ENCODE peak calls at places on chromosomes 11 and 22, in four cellular contexts. J, D, O and P are unnamed samples.

GRCh38 chr11:14789879-14790484 is 102.0 kb downstream of the CYP2R1 start:
- DNase-seq in O (no peak), D (no peak), J (no peak), P (no peak)

GRCh38 chr11:61019818-61020405 is 48.4 kb downstream of the CD6 start:
- DNase-seq in J (no peak), O (no peak), D (no peak), P (no peak)

GRCh38 chr11:16976360-16976759 is 37.9 kb downstream of the PLEKHA7 start:
- DNase-seq in O (no peak), D (no peak), J (no peak), P (no peak)

GRCh38 chr11:94895971-94896370 is 77.4 kb downstream of the CWC15 start:
- DNase-seq in J (no peak), O (no peak), D (no peak), P (no peak)

GRCh38 chr11:2380807-2381350 is 3.8 kb downstream of the CD81 start:
- DNase-seq in O (no peak), D (peak), J (no peak), P (peak)

GRCh38 chr11:19673924-19674390 is 38.7 kb upstream of the NAV2 start:
- DNase-seq in O (peak), D (no peak), J (no peak), P (no peak)

GRCh38 chr11:47979378-47980092 is 824 bp upstream of the PTPRJ start:
- DNase-seq in J (no peak), O (peak), D (no peak), P (no peak)

GRCh38 chr11:107704432-107704831 is 7.4 kb downstream of the SLN start:
- DNase-seq in D (no peak), J (no peak), O (no peak), P (no peak)

GRCh38 chr11:6616596-6617250 is 2.5 kb downstream of the TPP1 start:
- DNase-seq in O (no peak), D (no peak), J (no peak), P (no peak)

GRCh38 chr11:118797510-118797909 is 6.5 kb upstream of the DDX6 start:
- DNase-seq in J (no peak), O (no peak), D (no peak), P (no peak)

DNA sequence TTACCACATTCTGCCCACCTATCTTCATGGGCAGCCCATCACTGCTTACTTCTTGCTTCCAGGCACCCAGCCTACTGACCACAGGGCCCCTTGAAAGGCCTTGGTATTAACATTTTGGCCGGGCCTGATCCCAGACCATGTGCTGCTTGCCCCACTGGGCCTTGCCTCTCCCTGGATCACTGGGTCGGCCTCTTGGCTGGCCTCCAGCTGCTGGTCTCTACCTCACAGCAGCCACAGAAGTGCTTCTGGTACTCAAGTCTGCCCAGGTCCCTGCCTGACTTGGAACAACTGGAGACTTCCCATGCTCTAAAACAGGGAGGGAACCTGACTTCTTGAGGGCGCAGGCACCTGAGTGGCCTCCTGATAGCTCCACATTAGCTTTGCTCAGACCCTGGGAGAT is 63.6 kb downstream of the THAP12 start:
- DNase-seq in D (no peak), J (no peak), O (no peak), P (no peak)
- TF ChIP-seq CTCF in D (no peak), J (no peak), O (no peak), P (no peak)

GRCh38 chr22:50502628-50503474 is 4.7 kb downstream of the LMF2 start:
- DNase-seq in D (no peak), J (no peak), O (peak), P (no peak)
- TF ChIP-seq CTCF in D (no peak), J (no peak), O (no peak), P (no peak)

GRCh38 chr22:37569009-37569920 is 9.0 kb downstream of the CDC42EP1 start:
- DNase-seq in D (no peak), J (no peak), O (peak), P (no peak)

GRCh38 chr22:37570661-37570976 is 9.3 kb downstream of the LGALS2 start:
- DNase-seq in D (no peak), J (no peak), O (peak), P (no peak)

GRCh38 chr22:37569921-37570660 is 9.8 kb downstream of the LGALS2 start:
- DNase-seq in D (no peak), J (no peak), O (peak), P (no peak)

GRCh38 chr22:37571992-37572373 is 7.9 kb downstream of the LGALS2 start:
- DNase-seq in O (peak), J (no peak), D (no peak), P (no peak)

GRCh38 chr22:37571258-37571991 is 8.5 kb downstream of the LGALS2 start:
- DNase-seq in D (no peak), O (no peak), J (no peak), P (no peak)
- TF ChIP-seq CTCF in D (no peak), O (peak), J (no peak), P (no peak)

GRCh38 chr11:121032546-121032945 is 8.6 kb downstream of the TBCEL start:
- DNase-seq in D (no peak), J (no peak), O (no peak), P (no peak)
- TF ChIP-seq CTCF in D (no peak), J (no peak), O (no peak), P (no peak)

DNA sequence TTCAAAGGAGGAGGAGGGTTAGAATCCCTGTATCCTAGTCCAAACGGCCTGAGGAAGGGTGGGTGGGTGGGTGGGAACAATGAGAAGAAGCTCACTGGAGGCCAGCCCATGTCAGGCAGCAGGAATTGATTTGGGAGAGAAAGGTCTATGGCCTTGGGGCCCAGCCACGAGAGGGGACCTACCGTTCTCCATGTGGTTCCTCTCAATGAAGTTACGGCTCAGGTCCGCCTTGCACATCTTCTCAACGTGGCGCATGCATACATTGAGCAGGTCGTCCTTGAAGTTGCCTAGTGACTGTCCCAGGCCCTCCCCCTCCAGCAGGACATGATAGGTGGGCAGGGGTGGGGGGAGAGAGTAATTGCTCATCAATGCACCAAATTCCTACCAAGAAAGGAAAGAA is 12.4 kb downstream of the TRIM29 start:
- DNase-seq in J (no peak), D (no peak), O (no peak), P (no peak)
- TF ChIP-seq CTCF in J (no peak), D (no peak), O (no peak), P (no peak)